ENCODE peak calls at places on chromosome 2, in nine cellular contexts. P is NCI-H1092, Z is AML-193, R is H7, Q is fibroblast of pulmonary artery, M is T1000, D is Right ventricle myocardium inferior, B is cardiac muscle cell, S is GM23248. N is an unnamed sample.
A peak's percentile ranks its signal among the peaks of the same experiment; 100 is the strongest.

GRCh38 chr2:165698621-165698946 is 95.5 kb downstream of the GALNT3 start:
- DNase-seq in P (peak; percentile 16), Z (peak; percentile 56), R (peak; percentile 3), Q (peak; percentile 76), M (no peak), D (no peak), B (peak; percentile 74), S (peak; percentile 69), N (peak; percentile 32)

GRCh38 chr2:10500601-10501361 is 52.7 kb upstream of the ODC1 start:
- DNase-seq in P (no peak), Z (no peak), R (no peak), Q (no peak), M (peak; percentile 64), D (no peak), B (no peak), S (peak; percentile 68), N (no peak)

GRCh38 chr2:160924936-160925353 is 235.3 kb upstream of the TANK start:
- DNase-seq in P (no peak), Z (no peak), R (peak; percentile 7), Q (no peak), M (no peak), D (no peak), B (no peak), S (no peak), N (no peak)

GRCh38 chr2:16508061-16508851 is 157.4 kb downstream of the CYRIA start:
- DNase-seq in P (no peak), Z (no peak), R (peak; percentile 92), Q (peak; percentile 9), M (no peak), D (peak; percentile 56), B (peak; percentile 27), S (peak; percentile 52), N (peak; percentile 69)

GRCh38 chr2:212208467-212208866 is 330.1 kb downstream of the ERBB4 start:
- DNase-seq in P (no peak), Z (no peak), R (no peak), Q (no peak), M (no peak), D (no peak), B (no peak), S (no peak), N (no peak)

GRCh38 chr2:233400341-233400740 is 46.0 kb downstream of the DGKD start:
- DNase-seq in P (no peak), Z (no peak), R (no peak), Q (no peak), M (no peak), D (no peak), B (no peak), S (no peak), N (no peak)

GRCh38 chr2:149076863-149077412 is 38.4 kb downstream of the LYPD6B start:
- DNase-seq in P (no peak), Z (no peak), R (no peak), Q (no peak), M (no peak), D (no peak), B (no peak), S (no peak), N (no peak)

GRCh38 chr2:57210855-57211254 is 835.8 kb upstream of the VRK2 start:
- DNase-seq in P (no peak), Z (no peak), R (no peak), Q (no peak), M (no peak), D (no peak), B (no peak), S (no peak), N (no peak)

GRCh38 chr2:240959941-240960308 is 38.5 kb upstream of the SNED1 start:
- DNase-seq in P (no peak), Z (no peak), R (peak; percentile 59), Q (no peak), M (no peak), D (no peak), B (no peak), S (no peak), N (no peak)

GRCh38 chr2:164000171-164000570 is 264.4 kb upstream of the FIGN start:
- DNase-seq in P (no peak), Z (no peak), R (no peak), Q (peak; percentile 3), M (no peak), D (no peak), B (no peak), S (peak; percentile 9), N (no peak)

GRCh38 chr2:149617476-149617875 is 29.9 kb upstream of the MMADHC start:
- DNase-seq in P (no peak), Z (no peak), R (no peak), Q (peak; percentile 28), M (no peak), D (no peak), B (no peak), S (peak; percentile 54), N (no peak)

GRCh38 chr2:29576231-29576630 is 345.2 kb downstream of the ALK start:
- DNase-seq in P (no peak), Z (no peak), R (no peak), Q (no peak), M (no peak), D (no peak), B (no peak), S (no peak), N (no peak)

GRCh38 chr2:228731517-228731916 is 539.6 kb downstream of the PID1 start:
- DNase-seq in P (no peak), Z (no peak), R (no peak), Q (peak; percentile 83), M (no peak), D (no peak), B (peak; percentile 82), S (peak; percentile 84), N (no peak)

GRCh38 chr2:227908266-227909054 is 37.0 kb downstream of the DAW1 start:
- DNase-seq in P (no peak), Z (no peak), R (no peak), Q (peak; percentile 50), M (no peak), D (no peak), B (peak; percentile 35), S (peak; percentile 39), N (no peak)

GRCh38 chr2:218886461-218886947 is 5.9 kb downstream of the WNT10A start:
- DNase-seq in P (no peak), Z (no peak), R (peak; percentile 67), Q (no peak), M (no peak), D (no peak), B (no peak), S (no peak), N (no peak)

GRCh38 chr2:65292461-65293127 is 65.0 kb downstream of the ACTR2 start:
- DNase-seq in P (no peak), Z (no peak), R (no peak), Q (no peak), M (no peak), D (no peak), B (no peak), S (no peak), N (no peak)

GRCh38 chr2:187091664-187092063 is 242.7 kb upstream of the ZSWIM2 start:
- DNase-seq in P (no peak), Z (no peak), R (no peak), Q (no peak), M (no peak), D (no peak), B (no peak), S (no peak), N (no peak)

GRCh38 chr2:72619622-72620021 is 206.2 kb downstream of the EXOC6B start:
- DNase-seq in P (no peak), Z (no peak), R (no peak), Q (no peak), M (no peak), D (no peak), B (no peak), S (no peak), N (no peak)

GRCh38 chr2:18723219-18723618 is 133.8 kb upstream of the NT5C1B start:
- DNase-seq in P (no peak), Z (no peak), R (no peak), Q (no peak), M (no peak), D (no peak), B (no peak), S (no peak), N (no peak)

GRCh38 chr2:159243521-159243920 is 43.0 kb downstream of the WDSUB1 start:
- DNase-seq in P (no peak), Z (no peak), R (no peak), Q (no peak), M (no peak), D (no peak), B (no peak), S (no peak), N (no peak)

GRCh38 chr2:40896358-40896757 is 444.5 kb upstream of the SLC8A1 start:
- DNase-seq in P (no peak), Z (no peak), R (no peak), Q (no peak), M (no peak), D (no peak), B (no peak), S (no peak), N (no peak)

GRCh38 chr2:20618886-20619521 is 31.9 kb downstream of the HS1BP3 start:
- DNase-seq in P (no peak), Z (no peak), R (no peak), Q (no peak), M (no peak), D (peak; percentile 76), B (no peak), S (no peak), N (no peak)

GRCh38 chr2:85032621-85033020 is 61.7 kb downstream of the KCMF1 start:
- DNase-seq in P (no peak), Z (no peak), R (no peak), Q (no peak), M (no peak), D (no peak), B (no peak), S (peak; percentile 14), N (no peak)

GRCh38 chr2:216650607-216651229 is 17.5 kb downstream of the IGFBP2 start:
- DNase-seq in P (no peak), Z (no peak), R (no peak), Q (no peak), M (no peak), D (no peak), B (no peak), S (no peak), N (no peak)

GRCh38 chr2:1162246-1162645 is 211.6 kb downstream of the SNTG2 start:
- DNase-seq in P (no peak), Z (no peak), R (no peak), Q (no peak), M (no peak), D (no peak), B (no peak), S (no peak), N (no peak)

N was measured in endothelial cell.